ENCODE peak calls at places on chromosomes 13 and 19, in seven cellular contexts. O, K, X, T, R, A and G are unnamed samples.

GRCh38 chr19:18053571-18054219 is 33.0 kb downstream of the IL12RB1 start:
- DNase-seq in K (no peak), R (no peak), T (no peak), A (no peak), X (no peak), O (no peak), G (no peak)

GRCh38 chr13:30689752-30690151 is 45.6 kb upstream of the ALOX5AP start:
- DNase-seq in T (no peak), A (no peak), K (no peak), R (no peak), X (no peak), O (no peak), G (no peak)

GRCh38 chr19:16340092-16340491 is 15.5 kb downstream of the KLF2 start:
- DNase-seq in K (no peak), A (no peak), T (no peak), O (no peak), X (no peak), R (no peak), G (no peak)

GRCh38 chr19:55116232-55117062 is 990 bp downstream of the PPP1R12C start:
- DNase-seq in T (peak), O (peak), K (peak), A (no peak), X (peak), R (peak), G (no peak)

GRCh38 chr19:40231544-40232424 is 5.3 kb upstream of the CCNP start:
- DNase-seq in X (no peak), T (no peak), K (no peak), O (no peak), R (no peak), A (no peak), G (peak)

GRCh38 chr19:10896851-10897526 is 25.6 kb downstream of the CARM1 start:
- DNase-seq in A (no peak), X (no peak), K (no peak), R (no peak), O (no peak), T (no peak), G (no peak)

GRCh38 chr19:3949997-3950859 is 17.4 kb downstream of the NMRK2 start:
- DNase-seq in O (no peak), K (no peak), A (no peak), T (no peak), X (no peak), R (no peak), G (no peak)

GRCh38 chr13:27619093-27619705 is 1.1 kb downstream of the LNX2 start:
- DNase-seq in A (no peak), K (no peak), R (no peak), X (no peak), O (no peak), T (no peak), G (no peak)

GRCh38 chr19:57241181-57241580 is 749 bp downstream of the ZNF805 start:
- DNase-seq in X (no peak), R (no peak), O (no peak), K (no peak), T (no peak), A (no peak), G (no peak)

GRCh38 chr13:51453308-51453958 is 597 bp upstream of the INTS6 start:
- DNase-seq in R (peak), T (peak), X (peak), A (peak), O (peak), K (peak), G (peak)

GRCh38 chr13:106597190-106597589 is 29.3 kb upstream of the ARGLU1 start:
- DNase-seq in X (no peak), R (no peak), O (no peak), A (no peak), K (no peak), T (no peak), G (no peak)

GRCh38 chr19:8699908-8700307 is 1.3 kb upstream of the ACTL9 start:
- DNase-seq in T (no peak), K (no peak), A (no peak), R (no peak), X (no peak), O (no peak), G (no peak)

GRCh38 chr19:42285546-42285945 is 16.4 kb upstream of the PRR19 start:
- DNase-seq in R (no peak), K (no peak), A (no peak), O (no peak), X (no peak), T (no peak), G (no peak)

GRCh38 chr13:44651209-44651608 is 75.1 kb upstream of the TSC22D1 start:
- DNase-seq in X (no peak), K (no peak), O (no peak), R (no peak), A (no peak), T (no peak), G (no peak)

GRCh38 chr19:2488942-2489731 is 13.2 kb downstream of the GADD45B start:
- DNase-seq in R (no peak), K (peak), T (no peak), O (peak), X (no peak), A (no peak), G (peak)

GRCh38 chr19:38267780-38268430 is 3.5 kb downstream of the SPINT2 start:
- DNase-seq in X (no peak), R (no peak), K (no peak), T (no peak), O (no peak), A (no peak), G (no peak)

GRCh38 chr19:4372630-4373367 is 27.5 kb downstream of the SH3GL1 start:
- DNase-seq in X (no peak), T (no peak), K (no peak), R (no peak), A (no peak), O (no peak), G (no peak)

GRCh38 chr13:81800433-81800832 is 1459.5 kb upstream of the SPRY2 start:
- DNase-seq in O (no peak), A (no peak), K (no peak), X (no peak), R (no peak), T (no peak), G (no peak)

GRCh38 chr19:38869160-38869835 is 8.8 kb downstream of the RINL start:
- DNase-seq in O (no peak), X (no peak), T (no peak), K (peak), R (no peak), A (no peak), G (peak)

GRCh38 chr19:2477141-2477710 is 1.3 kb downstream of the GADD45B start:
- DNase-seq in A (no peak), X (no peak), T (no peak), O (no peak), K (peak), R (no peak), G (no peak)

GRCh38 chr13:101841687-101842086 is 389.2 kb downstream of the ITGBL1 start:
- DNase-seq in A (no peak), K (no peak), R (no peak), X (no peak), O (no peak), T (no peak), G (no peak)

GRCh38 chr19:55902080-55902751 is 29.9 kb downstream of the NLRP13 start:
- DNase-seq in T (no peak), O (no peak), X (no peak), A (no peak), K (no peak), R (no peak), G (no peak)

GRCh38 chr13:28314879-28315278 is 176.5 kb downstream of the PAN3 start:
- DNase-seq in X (no peak), O (no peak), A (no peak), T (no peak), K (no peak), R (no peak), G (no peak)

GRCh38 chr19:51980116-51980736 is 6.4 kb downstream of the ZNF350 start:
- DNase-seq in R (no peak), A (no peak), X (no peak), T (no peak), O (no peak), K (no peak), G (no peak)

GRCh38 chr19:54674021-54674617 is 11.3 kb downstream of the LILRB4 start:
- DNase-seq in X (no peak), O (no peak), A (no peak), K (peak), R (no peak), T (no peak), G (no peak)

GRCh38 chr19:56105090-56105701 is 15.9 kb downstream of the ZNF787 start:
- DNase-seq in O (peak), T (peak), A (no peak), R (no peak), X (peak), K (peak), G (peak)

GRCh38 chr19:18091217-18091608 is 4.5 kb upstream of the IL12RB1 start:
- DNase-seq in X (no peak), O (peak), K (peak), A (peak), R (peak), T (peak), G (no peak)

GRCh38 chr19:40827386-40828247 is 22.6 kb downstream of the CYP2A6 start:
- DNase-seq in A (no peak), X (no peak), R (no peak), O (no peak), T (no peak), K (no peak), G (no peak)

GRCh38 chr13:25945596-25945995 is 106.2 kb downstream of the SHISA2 start:
- DNase-seq in X (no peak), K (no peak), O (no peak), A (no peak), T (no peak), R (no peak), G (no peak)

GRCh38 chr13:39016789-39017188 is 21.1 kb downstream of the PROSER1 start:
- DNase-seq in X (no peak), A (no peak), T (no peak), K (peak), R (no peak), O (no peak), G (no peak)